ENCODE peak calls at places on chromosome 13, in ten cellular contexts. One of them, this sample, is unnamed.

GRCh38 chr13:87769445-87769844 is 98.3 kb downstream of the SLITRK5 start:
- DNase-seq in AG04450: no peak
- DNase-seq in fibroblast of mammary gland: no peak
- DNase-seq in psoas muscle: no peak
- DNase-seq in body of pancreas: no peak
- DNase-seq in astrocyte: no peak
- DNase-seq in foreskin fibroblast: no peak
- DNase-seq in omental fat pad: no peak
- DNase-seq in CD8-positive, alpha-beta T cell: no peak
- DNase-seq in endothelial cell: no peak
- DNase-seq in this sample: no peak

GRCh38 chr13:83325454-83325853 is 556.8 kb downstream of the SLITRK1 start:
- DNase-seq in AG04450: peak
- DNase-seq in fibroblast of mammary gland: peak
- DNase-seq in psoas muscle: no peak
- DNase-seq in body of pancreas: no peak
- DNase-seq in astrocyte: peak
- DNase-seq in foreskin fibroblast: peak
- DNase-seq in omental fat pad: no peak
- DNase-seq in CD8-positive, alpha-beta T cell: no peak
- DNase-seq in endothelial cell: no peak
- DNase-seq in this sample: no peak

GRCh38 chr13:60707878-60708277 is 310.9 kb downstream of the TDRD3 start:
- DNase-seq in AG04450: no peak
- DNase-seq in fibroblast of mammary gland: no peak
- DNase-seq in psoas muscle: no peak
- DNase-seq in body of pancreas: no peak
- DNase-seq in astrocyte: no peak
- DNase-seq in foreskin fibroblast: no peak
- DNase-seq in omental fat pad: no peak
- DNase-seq in CD8-positive, alpha-beta T cell: no peak
- DNase-seq in endothelial cell: no peak
- DNase-seq in this sample: no peak

GRCh38 chr13:74979703-74980102 is 502.3 kb downstream of the TBC1D4 start:
- DNase-seq in AG04450: no peak
- DNase-seq in fibroblast of mammary gland: no peak
- DNase-seq in psoas muscle: no peak
- DNase-seq in body of pancreas: no peak
- DNase-seq in astrocyte: no peak
- DNase-seq in foreskin fibroblast: peak
- DNase-seq in omental fat pad: no peak
- DNase-seq in CD8-positive, alpha-beta T cell: no peak
- DNase-seq in endothelial cell: no peak
- DNase-seq in this sample: no peak

GRCh38 chr13:95267662-95268369 is 33.4 kb downstream of the ABCC4 start:
- DNase-seq in AG04450: peak
- DNase-seq in fibroblast of mammary gland: peak
- DNase-seq in psoas muscle: no peak
- DNase-seq in body of pancreas: no peak
- DNase-seq in astrocyte: peak
- DNase-seq in foreskin fibroblast: peak
- DNase-seq in omental fat pad: no peak
- DNase-seq in CD8-positive, alpha-beta T cell: no peak
- DNase-seq in endothelial cell: no peak
- DNase-seq in this sample: no peak

GRCh38 chr13:105340061-105340606 is 1195.3 kb downstream of the EFNB2 start:
- DNase-seq in AG04450: no peak
- DNase-seq in fibroblast of mammary gland: no peak
- DNase-seq in psoas muscle: no peak
- DNase-seq in body of pancreas: no peak
- DNase-seq in astrocyte: peak
- DNase-seq in foreskin fibroblast: no peak
- DNase-seq in omental fat pad: no peak
- DNase-seq in CD8-positive, alpha-beta T cell: no peak
- DNase-seq in endothelial cell: no peak
- DNase-seq in this sample: no peak

GRCh38 chr13:65921933-65922332 is 1308.2 kb downstream of the PCDH9 start:
- DNase-seq in AG04450: no peak
- DNase-seq in fibroblast of mammary gland: peak
- DNase-seq in psoas muscle: no peak
- DNase-seq in body of pancreas: no peak
- DNase-seq in astrocyte: no peak
- DNase-seq in foreskin fibroblast: no peak
- DNase-seq in omental fat pad: no peak
- DNase-seq in CD8-positive, alpha-beta T cell: no peak
- DNase-seq in endothelial cell: no peak
- DNase-seq in this sample: no peak

GRCh38 chr13:111115841-111116500 is 861 bp downstream of the ARHGEF7 start:
- DNase-seq in AG04450: peak
- DNase-seq in fibroblast of mammary gland: peak
- DNase-seq in psoas muscle: peak
- DNase-seq in body of pancreas: peak
- DNase-seq in astrocyte: peak
- DNase-seq in foreskin fibroblast: peak
- DNase-seq in omental fat pad: no peak
- DNase-seq in CD8-positive, alpha-beta T cell: no peak
- DNase-seq in endothelial cell: peak
- DNase-seq in this sample: no peak

GRCh38 chr13:32267836-32268439 is 47.2 kb downstream of the ZAR1L start:
- DNase-seq in AG04450: no peak
- DNase-seq in fibroblast of mammary gland: no peak
- DNase-seq in psoas muscle: no peak
- DNase-seq in body of pancreas: peak
- DNase-seq in astrocyte: no peak
- DNase-seq in foreskin fibroblast: no peak
- DNase-seq in omental fat pad: no peak
- DNase-seq in CD8-positive, alpha-beta T cell: peak
- DNase-seq in endothelial cell: no peak
- DNase-seq in this sample: no peak
- TF ChIP-seq CTCF in AG04450: peak
- TF ChIP-seq CTCF in fibroblast of mammary gland: peak
- TF ChIP-seq CTCF in psoas muscle: peak
- TF ChIP-seq CTCF in body of pancreas: peak
- TF ChIP-seq CTCF in astrocyte: peak
- TF ChIP-seq CTCF in foreskin fibroblast: peak
- TF ChIP-seq CTCF in omental fat pad: no peak
- TF ChIP-seq CTCF in CD8-positive, alpha-beta T cell: peak
- TF ChIP-seq CTCF in endothelial cell: peak
- TF ChIP-seq CTCF in this sample: peak

DNA sequence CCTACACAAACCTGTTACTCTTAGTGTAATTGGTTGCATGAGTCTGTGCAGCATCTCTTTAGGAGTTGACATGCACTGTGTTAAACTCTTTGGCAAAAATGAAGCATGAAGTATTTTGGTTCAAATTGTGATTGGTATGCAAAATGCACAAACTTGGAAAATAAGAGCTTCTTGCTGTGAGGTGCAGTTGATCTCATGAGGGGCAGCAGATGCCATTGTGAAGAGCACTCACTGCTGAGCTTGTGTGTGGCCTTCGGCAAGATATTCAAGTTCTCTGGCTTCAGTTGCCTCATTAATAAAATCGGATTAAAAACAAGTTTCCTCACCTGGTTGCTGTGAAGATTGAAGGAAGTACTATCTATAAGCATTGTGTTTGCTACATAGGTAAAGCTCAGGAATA is 142.3 kb downstream of the KATNAL1 start:
- DNase-seq in AG04450: no peak
- DNase-seq in fibroblast of mammary gland: no peak
- DNase-seq in psoas muscle: no peak
- DNase-seq in body of pancreas: no peak
- DNase-seq in astrocyte: no peak
- DNase-seq in foreskin fibroblast: no peak
- DNase-seq in omental fat pad: no peak
- DNase-seq in CD8-positive, alpha-beta T cell: no peak
- DNase-seq in endothelial cell: no peak
- DNase-seq in this sample: no peak
- TF ChIP-seq CTCF in AG04450: no peak
- TF ChIP-seq CTCF in fibroblast of mammary gland: no peak
- TF ChIP-seq CTCF in psoas muscle: no peak
- TF ChIP-seq CTCF in body of pancreas: no peak
- TF ChIP-seq CTCF in astrocyte: no peak
- TF ChIP-seq CTCF in foreskin fibroblast: no peak
- TF ChIP-seq CTCF in omental fat pad: no peak
- TF ChIP-seq CTCF in CD8-positive, alpha-beta T cell: no peak
- TF ChIP-seq CTCF in endothelial cell: no peak
- TF ChIP-seq CTCF in this sample: no peak

GRCh38 chr13:25473864-25474263 is 102.1 kb downstream of the ATP8A2 start:
- DNase-seq in AG04450: no peak
- DNase-seq in fibroblast of mammary gland: no peak
- DNase-seq in psoas muscle: no peak
- DNase-seq in body of pancreas: no peak
- DNase-seq in astrocyte: peak
- DNase-seq in foreskin fibroblast: peak
- DNase-seq in omental fat pad: no peak
- DNase-seq in CD8-positive, alpha-beta T cell: no peak
- DNase-seq in endothelial cell: no peak
- DNase-seq in this sample: no peak

GRCh38 chr13:25469179-25469545 is 97.4 kb downstream of the ATP8A2 start:
- DNase-seq in AG04450: no peak
- DNase-seq in fibroblast of mammary gland: no peak
- DNase-seq in psoas muscle: no peak
- DNase-seq in body of pancreas: no peak
- DNase-seq in astrocyte: no peak
- DNase-seq in foreskin fibroblast: peak
- DNase-seq in omental fat pad: no peak
- DNase-seq in CD8-positive, alpha-beta T cell: no peak
- DNase-seq in endothelial cell: no peak
- DNase-seq in this sample: no peak

GRCh38 chr13:25463496-25463895 is 91.7 kb downstream of the ATP8A2 start:
- DNase-seq in AG04450: no peak
- DNase-seq in fibroblast of mammary gland: no peak
- DNase-seq in psoas muscle: no peak
- DNase-seq in body of pancreas: no peak
- DNase-seq in astrocyte: peak
- DNase-seq in foreskin fibroblast: peak
- DNase-seq in omental fat pad: no peak
- DNase-seq in CD8-positive, alpha-beta T cell: no peak
- DNase-seq in endothelial cell: no peak
- DNase-seq in this sample: no peak

GRCh38 chr13:25466880-25467279 is 95.1 kb downstream of the ATP8A2 start:
- DNase-seq in AG04450: no peak
- DNase-seq in fibroblast of mammary gland: no peak
- DNase-seq in psoas muscle: no peak
- DNase-seq in body of pancreas: no peak
- DNase-seq in astrocyte: no peak
- DNase-seq in foreskin fibroblast: no peak
- DNase-seq in omental fat pad: no peak
- DNase-seq in CD8-positive, alpha-beta T cell: no peak
- DNase-seq in endothelial cell: no peak
- DNase-seq in this sample: no peak

DNA sequence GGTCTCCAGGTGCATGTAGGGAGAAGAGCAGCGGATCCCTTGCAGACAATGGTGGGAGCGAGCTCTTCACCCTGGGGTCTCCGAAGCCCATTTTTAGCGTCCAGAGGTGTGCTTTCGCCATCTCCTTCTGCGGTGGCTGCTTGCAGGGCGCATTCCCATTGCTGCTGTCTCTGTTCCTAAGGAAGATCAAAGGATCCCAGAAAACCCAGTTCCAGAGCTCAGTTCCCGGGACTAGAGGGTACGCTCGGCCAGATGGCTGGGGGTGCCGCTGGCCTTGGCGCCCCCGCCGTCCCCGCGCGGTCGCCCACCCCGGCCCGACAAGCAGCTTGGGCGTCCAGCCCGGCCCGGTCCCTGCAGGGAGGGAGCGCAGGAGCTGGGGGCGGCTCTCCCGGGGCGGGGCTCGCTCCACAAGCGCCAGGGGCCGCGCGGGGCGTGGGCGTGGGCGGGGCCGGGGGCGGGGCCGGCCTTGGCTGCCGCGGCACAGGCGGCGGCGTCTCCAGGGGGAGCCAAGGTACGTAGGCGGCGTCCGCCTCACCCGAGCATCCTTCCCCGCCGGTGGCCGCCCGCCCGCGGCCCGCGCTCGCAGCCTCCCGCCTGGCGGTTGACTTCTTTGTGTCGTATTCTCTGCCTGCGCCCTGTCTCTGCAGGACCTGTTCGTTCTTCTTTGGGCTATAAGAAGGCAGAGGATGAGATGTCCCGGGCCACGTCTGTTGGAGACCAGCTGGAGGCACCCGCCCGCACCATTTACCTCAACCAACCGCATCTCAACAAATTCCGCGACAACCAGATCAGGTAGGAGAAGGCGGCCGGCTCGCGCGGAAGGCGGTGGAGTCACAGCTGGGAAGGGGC is 96.8 kb downstream of the ATP8A2 start:
- DNase-seq in AG04450: no peak
- DNase-seq in fibroblast of mammary gland: no peak
- DNase-seq in psoas muscle: no peak
- DNase-seq in body of pancreas: no peak
- DNase-seq in astrocyte: peak
- DNase-seq in foreskin fibroblast: peak
- DNase-seq in omental fat pad: no peak
- DNase-seq in CD8-positive, alpha-beta T cell: no peak
- DNase-seq in endothelial cell: peak
- DNase-seq in this sample: peak
- TF ChIP-seq CTCF in AG04450: no peak
- TF ChIP-seq CTCF in fibroblast of mammary gland: no peak
- TF ChIP-seq CTCF in psoas muscle: no peak
- TF ChIP-seq CTCF in body of pancreas: no peak
- TF ChIP-seq CTCF in astrocyte: no peak
- TF ChIP-seq CTCF in foreskin fibroblast: no peak
- TF ChIP-seq CTCF in omental fat pad: no peak
- TF ChIP-seq CTCF in CD8-positive, alpha-beta T cell: no peak
- TF ChIP-seq CTCF in endothelial cell: no peak
- TF ChIP-seq CTCF in this sample: peak

GRCh38 chr13:98787173-98787572 is 34.7 kb upstream of the SLC15A1 start:
- DNase-seq in AG04450: no peak
- DNase-seq in fibroblast of mammary gland: no peak
- DNase-seq in psoas muscle: no peak
- DNase-seq in body of pancreas: no peak
- DNase-seq in astrocyte: no peak
- DNase-seq in foreskin fibroblast: no peak
- DNase-seq in omental fat pad: no peak
- DNase-seq in CD8-positive, alpha-beta T cell: no peak
- DNase-seq in endothelial cell: no peak
- DNase-seq in this sample: no peak

GRCh38 chr13:98784666-98785065 is 32.2 kb upstream of the SLC15A1 start:
- DNase-seq in AG04450: no peak
- DNase-seq in fibroblast of mammary gland: no peak
- DNase-seq in psoas muscle: no peak
- DNase-seq in body of pancreas: no peak
- DNase-seq in astrocyte: no peak
- DNase-seq in foreskin fibroblast: no peak
- DNase-seq in omental fat pad: no peak
- DNase-seq in CD8-positive, alpha-beta T cell: no peak
- DNase-seq in endothelial cell: no peak
- DNase-seq in this sample: no peak

GRCh38 chr13:98783856-98784478 is 31.5 kb upstream of the SLC15A1 start:
- DNase-seq in AG04450: no peak
- DNase-seq in fibroblast of mammary gland: no peak
- DNase-seq in psoas muscle: no peak
- DNase-seq in body of pancreas: no peak
- DNase-seq in astrocyte: no peak
- DNase-seq in foreskin fibroblast: no peak
- DNase-seq in omental fat pad: no peak
- DNase-seq in CD8-positive, alpha-beta T cell: no peak
- DNase-seq in endothelial cell: no peak
- DNase-seq in this sample: no peak

GRCh38 chr13:98785405-98785804 is 32.9 kb upstream of the SLC15A1 start:
- DNase-seq in AG04450: no peak
- DNase-seq in fibroblast of mammary gland: no peak
- DNase-seq in psoas muscle: no peak
- DNase-seq in body of pancreas: no peak
- DNase-seq in astrocyte: no peak
- DNase-seq in foreskin fibroblast: no peak
- DNase-seq in omental fat pad: no peak
- DNase-seq in CD8-positive, alpha-beta T cell: no peak
- DNase-seq in endothelial cell: no peak
- DNase-seq in this sample: no peak

DNA sequence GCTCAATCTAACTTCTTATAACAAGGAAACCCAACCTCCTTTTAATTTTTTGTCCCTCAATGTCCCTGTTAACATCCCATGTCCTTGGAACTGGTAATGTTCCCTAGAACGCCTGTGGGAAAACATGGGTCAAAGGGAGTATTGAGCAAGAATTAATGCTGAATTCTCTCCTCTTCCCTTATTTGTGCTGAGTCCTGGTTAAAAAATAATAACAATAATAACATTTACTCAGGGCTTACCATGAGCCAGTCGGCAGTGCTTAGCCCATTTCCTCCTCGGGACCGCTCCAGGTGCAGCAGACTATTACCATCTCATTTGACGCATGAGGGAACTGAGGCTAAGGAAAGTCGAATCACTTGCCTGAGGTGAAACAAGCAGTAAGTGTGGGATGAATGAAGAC is 33.5 kb upstream of the SLC15A1 start:
- DNase-seq in AG04450: no peak
- DNase-seq in fibroblast of mammary gland: no peak
- DNase-seq in psoas muscle: no peak
- DNase-seq in body of pancreas: no peak
- DNase-seq in astrocyte: no peak
- DNase-seq in foreskin fibroblast: no peak
- DNase-seq in omental fat pad: no peak
- DNase-seq in CD8-positive, alpha-beta T cell: no peak
- DNase-seq in endothelial cell: no peak
- DNase-seq in this sample: no peak
- TF ChIP-seq CTCF in AG04450: no peak
- TF ChIP-seq CTCF in fibroblast of mammary gland: no peak
- TF ChIP-seq CTCF in psoas muscle: no peak
- TF ChIP-seq CTCF in body of pancreas: no peak
- TF ChIP-seq CTCF in astrocyte: no peak
- TF ChIP-seq CTCF in foreskin fibroblast: no peak
- TF ChIP-seq CTCF in omental fat pad: no peak
- TF ChIP-seq CTCF in CD8-positive, alpha-beta T cell: no peak
- TF ChIP-seq CTCF in endothelial cell: no peak
- TF ChIP-seq CTCF in this sample: no peak